ENCODE peak calls at places on chromosomes 1 and 21, in eight cellular contexts. One of them, this sample, is unnamed.

GRCh38 chr1:55993608-55994251 is 585.6 kb downstream of the PLPP3 start:
- DNase-seq in activated naive CD4-positive, alpha-beta T cell treated with anti-CD3 and anti-CD28 coated beads, Interleukin-2, amount 10 ng/mL, durations not matched to agents 7 days and 5 days: no peak
- DNase-seq in NCI-H345: no peak
- DNase-seq in activated T-helper 1 cell treated with Interleukin-2 at 50 U/mL for 16 hours: no peak
- DNase-seq in adipocyte: peak; percentile 72
- DNase-seq in suprapubic skin: no peak
- DNase-seq in aorta: no peak
- DNase-seq in retina: no peak
- DNase-seq in this sample: no peak

GRCh38 chr1:116886532-116886931 is 23.2 kb upstream of the PTGFRN start:
- DNase-seq in suprapubic skin: no peak
- DNase-seq in adipocyte: no peak
- DNase-seq in NCI-H345: no peak
- DNase-seq in retina: no peak
- DNase-seq in aorta: no peak
- DNase-seq in activated T-helper 1 cell treated with Interleukin-2 at 50 U/mL for 16 hours: no peak
- DNase-seq in activated naive CD4-positive, alpha-beta T cell treated with anti-CD3 and anti-CD28 coated beads, Interleukin-2, amount 10 ng/mL, durations not matched to agents 7 days and 5 days: no peak
- DNase-seq in this sample: no peak

GRCh38 chr21:44520326-44521300 is 19.4 kb downstream of the KRTAP10-1 start:
- DNase-seq in NCI-H345: no peak
- DNase-seq in adipocyte: no peak
- DNase-seq in activated T-helper 1 cell treated with Interleukin-2 at 50 U/mL for 16 hours: no peak
- DNase-seq in aorta: peak; percentile 40
- DNase-seq in suprapubic skin: peak; percentile 56
- DNase-seq in activated naive CD4-positive, alpha-beta T cell treated with anti-CD3 and anti-CD28 coated beads, Interleukin-2, amount 10 ng/mL, durations not matched to agents 7 days and 5 days: no peak
- DNase-seq in retina: no peak
- DNase-seq in this sample: no peak

GRCh38 chr21:14383596-14384210 is 757 bp upstream of the HSPA13 start:
- DNase-seq in adipocyte: no peak
- DNase-seq in retina: no peak
- DNase-seq in activated naive CD4-positive, alpha-beta T cell treated with anti-CD3 and anti-CD28 coated beads, Interleukin-2, amount 10 ng/mL, durations not matched to agents 7 days and 5 days: no peak
- DNase-seq in activated T-helper 1 cell treated with Interleukin-2 at 50 U/mL for 16 hours: no peak
- DNase-seq in NCI-H345: peak; percentile 19
- DNase-seq in aorta: no peak
- DNase-seq in suprapubic skin: no peak
- DNase-seq in this sample: peak; percentile 3

GRCh38 chr21:25845729-25846256 is 111.0 kb downstream of the GABPA start:
- DNase-seq in activated naive CD4-positive, alpha-beta T cell treated with anti-CD3 and anti-CD28 coated beads, Interleukin-2, amount 10 ng/mL, durations not matched to agents 7 days and 5 days: no peak
- DNase-seq in adipocyte: peak; percentile 60
- DNase-seq in aorta: no peak
- DNase-seq in NCI-H345: peak; percentile 8
- DNase-seq in retina: no peak
- DNase-seq in suprapubic skin: no peak
- DNase-seq in activated T-helper 1 cell treated with Interleukin-2 at 50 U/mL for 16 hours: no peak
- DNase-seq in this sample: no peak

GRCh38 chr1:8883510-8883909 is 5.0 kb upstream of the ENO1 start:
- DNase-seq in retina: no peak
- DNase-seq in activated naive CD4-positive, alpha-beta T cell treated with anti-CD3 and anti-CD28 coated beads, Interleukin-2, amount 10 ng/mL, durations not matched to agents 7 days and 5 days: no peak
- DNase-seq in suprapubic skin: no peak
- DNase-seq in activated T-helper 1 cell treated with Interleukin-2 at 50 U/mL for 16 hours: no peak
- DNase-seq in aorta: no peak
- DNase-seq in NCI-H345: no peak
- DNase-seq in adipocyte: no peak
- DNase-seq in this sample: no peak

GRCh38 chr1:176897350-176898236 is 266.9 kb downstream of the ASTN1 start:
- DNase-seq in activated T-helper 1 cell treated with Interleukin-2 at 50 U/mL for 16 hours: no peak
- DNase-seq in adipocyte: peak; percentile 86
- DNase-seq in retina: peak; percentile 90
- DNase-seq in NCI-H345: peak; percentile 75
- DNase-seq in activated naive CD4-positive, alpha-beta T cell treated with anti-CD3 and anti-CD28 coated beads, Interleukin-2, amount 10 ng/mL, durations not matched to agents 7 days and 5 days: peak; percentile 48
- DNase-seq in aorta: no peak
- DNase-seq in suprapubic skin: peak; percentile 72
- DNase-seq in this sample: no peak

GRCh38 chr1:10701145-10701544 is 95.3 kb downstream of the CASZ1 start:
- DNase-seq in suprapubic skin: no peak
- DNase-seq in adipocyte: no peak
- DNase-seq in activated naive CD4-positive, alpha-beta T cell treated with anti-CD3 and anti-CD28 coated beads, Interleukin-2, amount 10 ng/mL, durations not matched to agents 7 days and 5 days: no peak
- DNase-seq in activated T-helper 1 cell treated with Interleukin-2 at 50 U/mL for 16 hours: no peak
- DNase-seq in NCI-H345: peak; percentile 44
- DNase-seq in retina: peak; percentile 78
- DNase-seq in aorta: no peak
- DNase-seq in this sample: no peak

GRCh38 chr1:86394416-86394815 is 1.7 kb downstream of the ODF2L start:
- DNase-seq in activated naive CD4-positive, alpha-beta T cell treated with anti-CD3 and anti-CD28 coated beads, Interleukin-2, amount 10 ng/mL, durations not matched to agents 7 days and 5 days: no peak
- DNase-seq in aorta: no peak
- DNase-seq in NCI-H345: no peak
- DNase-seq in adipocyte: peak; percentile 69
- DNase-seq in retina: no peak
- DNase-seq in activated T-helper 1 cell treated with Interleukin-2 at 50 U/mL for 16 hours: no peak
- DNase-seq in suprapubic skin: no peak
- DNase-seq in this sample: no peak

GRCh38 chr1:178520803-178521202 is 7.9 kb downstream of the TEX35 start:
- DNase-seq in NCI-H345: no peak
- DNase-seq in activated naive CD4-positive, alpha-beta T cell treated with anti-CD3 and anti-CD28 coated beads, Interleukin-2, amount 10 ng/mL, durations not matched to agents 7 days and 5 days: no peak
- DNase-seq in aorta: no peak
- DNase-seq in suprapubic skin: no peak
- DNase-seq in activated T-helper 1 cell treated with Interleukin-2 at 50 U/mL for 16 hours: no peak
- DNase-seq in retina: no peak
- DNase-seq in adipocyte: no peak
- DNase-seq in this sample: no peak

GRCh38 chr1:55854911-55855310 is 639.7 kb upstream of the USP24 start:
- DNase-seq in aorta: no peak
- DNase-seq in retina: no peak
- DNase-seq in activated T-helper 1 cell treated with Interleukin-2 at 50 U/mL for 16 hours: no peak
- DNase-seq in suprapubic skin: no peak
- DNase-seq in activated naive CD4-positive, alpha-beta T cell treated with anti-CD3 and anti-CD28 coated beads, Interleukin-2, amount 10 ng/mL, durations not matched to agents 7 days and 5 days: no peak
- DNase-seq in adipocyte: peak; percentile 48
- DNase-seq in NCI-H345: no peak
- DNase-seq in this sample: no peak